ENCODE peak calls at places on chromosomes 13 and 19, in five cellular contexts. One of them, this sample, is unnamed.

GRCh38 chr19:46471778-46472543 is 598 bp upstream of the PNMA8A start:
- DNase-seq in mucosa of descending colon: no peak
- DNase-seq in AG09319: no peak
- DNase-seq in body of pancreas: no peak
- DNase-seq in A549: no peak
- DNase-seq in this sample: no peak

GRCh38 chr13:27541386-27541785 is 78.9 kb downstream of the LNX2 start:
- DNase-seq in mucosa of descending colon: no peak
- DNase-seq in AG09319: no peak
- DNase-seq in body of pancreas: no peak
- DNase-seq in A549: no peak
- DNase-seq in this sample: no peak

GRCh38 chr13:109336730-109337129 is 449.7 kb downstream of the IRS2 start:
- DNase-seq in mucosa of descending colon: no peak
- DNase-seq in AG09319: peak; percentile 16
- DNase-seq in body of pancreas: no peak
- DNase-seq in A549: peak; percentile 52
- DNase-seq in this sample: no peak

GRCh38 chr19:33040994-33041827 is 23.5 kb downstream of the RHPN2 start:
- DNase-seq in mucosa of descending colon: peak; percentile 75
- DNase-seq in AG09319: no peak
- DNase-seq in body of pancreas: peak; percentile 75
- DNase-seq in A549: peak; percentile 100
- DNase-seq in this sample: no peak

GRCh38 chr13:72437458-72437857 is 290.0 kb downstream of the MZT1 start:
- DNase-seq in mucosa of descending colon: no peak
- DNase-seq in AG09319: no peak
- DNase-seq in body of pancreas: no peak
- DNase-seq in A549: no peak
- DNase-seq in this sample: no peak

GRCh38 chr19:8512115-8512967 is 1.6 kb downstream of the ZNF414 start:
- DNase-seq in mucosa of descending colon: peak; percentile 48
- DNase-seq in AG09319: no peak
- DNase-seq in body of pancreas: no peak
- DNase-seq in A549: peak; percentile 72
- DNase-seq in this sample: no peak

GRCh38 chr19:33463194-33463593 is 58.4 kb downstream of the PEPD start:
- DNase-seq in mucosa of descending colon: no peak
- DNase-seq in AG09319: no peak
- DNase-seq in body of pancreas: no peak
- DNase-seq in A549: no peak
- DNase-seq in this sample: no peak

GRCh38 chr13:68078457-68078856 is 848.3 kb upstream of the PCDH9 start:
- DNase-seq in mucosa of descending colon: no peak
- DNase-seq in AG09319: no peak
- DNase-seq in body of pancreas: no peak
- DNase-seq in A549: no peak
- DNase-seq in this sample: no peak

GRCh38 chr13:31674056-31674455 is 65.3 kb upstream of the RXFP2 start:
- DNase-seq in mucosa of descending colon: no peak
- DNase-seq in AG09319: no peak
- DNase-seq in body of pancreas: no peak
- DNase-seq in A549: no peak
- DNase-seq in this sample: no peak

GRCh38 chr13:29893438-29893837 is 43.0 kb upstream of the UBL3 start:
- DNase-seq in mucosa of descending colon: no peak
- DNase-seq in AG09319: no peak
- DNase-seq in body of pancreas: no peak
- DNase-seq in A549: no peak
- DNase-seq in this sample: no peak

GRCh38 chr13:41900918-41901317 is 60.0 kb downstream of the VWA8 start:
- DNase-seq in mucosa of descending colon: no peak
- DNase-seq in AG09319: no peak
- DNase-seq in body of pancreas: no peak
- DNase-seq in A549: peak; percentile 16
- DNase-seq in this sample: no peak

GRCh38 chr19:1285737-1286360 is at the start of gene EFNA2:
- DNase-seq in mucosa of descending colon: peak; percentile 44
- DNase-seq in AG09319: no peak
- DNase-seq in body of pancreas: no peak
- DNase-seq in A549: no peak
- DNase-seq in this sample: no peak
- TF ChIP-seq CTCF in mucosa of descending colon: no peak
- TF ChIP-seq CTCF in AG09319: no peak
- TF ChIP-seq CTCF in body of pancreas: no peak
- TF ChIP-seq CTCF in A549: peak; percentile 50
- TF ChIP-seq CTCF in this sample: no peak

DNA sequence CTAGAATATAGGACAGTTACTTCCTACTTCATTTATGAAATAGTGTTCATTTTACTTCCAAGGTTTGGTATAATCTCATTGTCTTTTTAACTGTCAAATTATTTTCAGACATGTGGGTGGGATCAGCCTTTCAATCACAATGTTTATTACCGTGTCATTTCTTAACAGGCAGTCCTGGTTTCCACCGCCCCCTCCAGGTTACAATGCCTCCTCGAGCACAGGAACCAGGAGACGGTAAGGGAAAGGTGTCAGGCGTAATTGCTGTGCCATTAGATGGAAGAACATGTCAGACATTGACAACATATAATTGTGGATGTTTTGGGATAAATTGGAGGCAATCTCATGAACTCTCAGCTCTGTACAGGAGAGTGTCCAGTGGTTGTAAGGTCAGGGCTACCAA is 36.5 kb downstream of the SCEL start:
- DNase-seq in mucosa of descending colon: no peak
- DNase-seq in AG09319: no peak
- DNase-seq in body of pancreas: no peak
- DNase-seq in A549: no peak
- DNase-seq in this sample: no peak
- TF ChIP-seq CTCF in mucosa of descending colon: no peak
- TF ChIP-seq CTCF in AG09319: no peak
- TF ChIP-seq CTCF in body of pancreas: no peak
- TF ChIP-seq CTCF in A549: no peak
- TF ChIP-seq CTCF in this sample: no peak

GRCh38 chr19:9931629-9932028 is 4.7 kb downstream of the OLFM2 start:
- DNase-seq in mucosa of descending colon: no peak
- DNase-seq in AG09319: no peak
- DNase-seq in body of pancreas: no peak
- DNase-seq in A549: no peak
- DNase-seq in this sample: no peak
- TF ChIP-seq CTCF in mucosa of descending colon: no peak
- TF ChIP-seq CTCF in AG09319: no peak
- TF ChIP-seq CTCF in body of pancreas: no peak
- TF ChIP-seq CTCF in A549: no peak
- TF ChIP-seq CTCF in this sample: no peak

GRCh38 chr13:95954266-95954665 is 98.9 kb downstream of the UGGT2 start:
- DNase-seq in mucosa of descending colon: no peak
- DNase-seq in AG09319: no peak
- DNase-seq in body of pancreas: no peak
- DNase-seq in A549: no peak
- DNase-seq in this sample: no peak

GRCh38 chr13:95956589-95957148 is 96.5 kb downstream of the UGGT2 start:
- DNase-seq in mucosa of descending colon: no peak
- DNase-seq in AG09319: no peak
- DNase-seq in body of pancreas: no peak
- DNase-seq in A549: no peak
- DNase-seq in this sample: no peak

GRCh38 chr13:95955719-95956118 is 97.5 kb downstream of the UGGT2 start:
- DNase-seq in mucosa of descending colon: no peak
- DNase-seq in AG09319: no peak
- DNase-seq in body of pancreas: no peak
- DNase-seq in A549: no peak
- DNase-seq in this sample: no peak

GRCh38 chr13:95955255-95955654 is 97.9 kb downstream of the UGGT2 start:
- DNase-seq in mucosa of descending colon: no peak
- DNase-seq in AG09319: no peak
- DNase-seq in body of pancreas: no peak
- DNase-seq in A549: no peak
- DNase-seq in this sample: no peak

DNA sequence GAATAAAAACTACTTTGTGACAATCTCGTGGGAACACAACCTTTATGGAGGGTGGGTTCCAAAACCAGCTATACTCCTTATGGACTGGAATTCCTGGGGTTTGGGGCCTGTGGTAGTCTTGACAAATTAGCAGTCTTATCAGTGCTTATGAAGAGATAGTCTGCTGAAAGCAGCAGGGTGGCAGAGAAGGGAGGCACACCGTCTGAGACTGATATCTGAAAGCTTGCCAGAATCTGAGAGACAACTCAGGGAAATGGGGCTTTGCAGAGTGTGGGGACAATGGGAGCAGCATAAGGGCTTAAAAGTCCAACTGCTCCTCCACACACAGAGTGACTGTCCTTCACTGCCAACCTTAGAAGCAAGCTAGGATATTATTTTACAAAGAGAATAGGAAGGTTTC is 95.9 kb downstream of the UGGT2 start:
- DNase-seq in mucosa of descending colon: no peak
- DNase-seq in AG09319: no peak
- DNase-seq in body of pancreas: no peak
- DNase-seq in A549: no peak
- DNase-seq in this sample: no peak
- TF ChIP-seq CTCF in mucosa of descending colon: no peak
- TF ChIP-seq CTCF in AG09319: no peak
- TF ChIP-seq CTCF in body of pancreas: no peak
- TF ChIP-seq CTCF in A549: no peak
- TF ChIP-seq CTCF in this sample: no peak

DNA sequence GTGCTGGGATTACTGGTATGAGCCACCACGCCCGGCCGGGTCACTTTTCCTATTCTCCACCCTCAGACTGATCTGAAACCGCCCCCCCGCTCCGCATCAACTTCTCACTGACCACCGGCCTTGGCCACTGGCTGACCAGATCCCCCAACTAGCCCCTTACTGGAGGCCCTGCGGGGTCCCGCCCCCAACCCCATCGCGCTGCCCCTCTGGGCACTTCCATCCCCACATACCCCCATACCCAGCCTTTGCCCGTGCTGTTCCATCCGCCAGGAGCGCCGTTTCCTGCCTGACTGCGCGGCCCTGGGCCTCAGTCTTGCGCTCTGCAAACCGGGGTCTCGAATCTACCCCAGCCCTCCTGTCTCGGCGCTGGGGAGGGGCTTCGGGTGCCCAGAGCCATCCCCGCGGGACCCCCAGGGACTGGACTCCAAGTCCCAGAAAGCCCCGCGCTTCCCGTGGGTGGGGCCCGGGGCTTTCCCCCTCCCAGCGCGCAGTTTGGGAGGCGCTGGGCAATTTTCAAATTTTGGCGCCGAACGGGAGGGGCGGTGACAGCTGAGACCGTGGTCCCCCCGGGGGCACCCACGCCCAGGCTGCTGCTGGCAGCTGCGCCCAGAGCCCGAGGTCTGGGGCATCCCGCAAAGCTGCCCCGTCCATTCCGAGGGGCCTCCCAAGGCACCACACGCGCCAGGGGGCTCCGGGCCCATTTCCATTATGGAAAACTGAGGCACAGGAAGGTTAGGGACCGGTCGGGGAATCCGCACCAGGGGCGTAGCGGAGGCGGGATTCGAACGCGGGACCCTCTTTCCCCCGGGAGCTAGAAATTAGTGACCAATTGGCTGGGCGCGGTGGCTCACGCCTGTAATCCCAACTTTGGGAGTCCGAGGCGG is 5.2 kb upstream of the LMNB2 start:
- DNase-seq in mucosa of descending colon: peak; percentile 76
- DNase-seq in AG09319: no peak
- DNase-seq in body of pancreas: peak; percentile 38
- DNase-seq in A549: peak; percentile 85
- DNase-seq in this sample: peak; percentile 57
- TF ChIP-seq CTCF in mucosa of descending colon: no peak
- TF ChIP-seq CTCF in AG09319: peak; percentile 26
- TF ChIP-seq CTCF in body of pancreas: no peak
- TF ChIP-seq CTCF in A549: no peak
- TF ChIP-seq CTCF in this sample: no peak

GRCh38 chr19:37389234-37389633 is 18.3 kb downstream of the ZNF527 start:
- DNase-seq in mucosa of descending colon: no peak
- DNase-seq in AG09319: no peak
- DNase-seq in body of pancreas: no peak
- DNase-seq in A549: no peak
- DNase-seq in this sample: no peak
- TF ChIP-seq CTCF in mucosa of descending colon: no peak
- TF ChIP-seq CTCF in AG09319: no peak
- TF ChIP-seq CTCF in body of pancreas: no peak
- TF ChIP-seq CTCF in A549: no peak
- TF ChIP-seq CTCF in this sample: no peak

DNA sequence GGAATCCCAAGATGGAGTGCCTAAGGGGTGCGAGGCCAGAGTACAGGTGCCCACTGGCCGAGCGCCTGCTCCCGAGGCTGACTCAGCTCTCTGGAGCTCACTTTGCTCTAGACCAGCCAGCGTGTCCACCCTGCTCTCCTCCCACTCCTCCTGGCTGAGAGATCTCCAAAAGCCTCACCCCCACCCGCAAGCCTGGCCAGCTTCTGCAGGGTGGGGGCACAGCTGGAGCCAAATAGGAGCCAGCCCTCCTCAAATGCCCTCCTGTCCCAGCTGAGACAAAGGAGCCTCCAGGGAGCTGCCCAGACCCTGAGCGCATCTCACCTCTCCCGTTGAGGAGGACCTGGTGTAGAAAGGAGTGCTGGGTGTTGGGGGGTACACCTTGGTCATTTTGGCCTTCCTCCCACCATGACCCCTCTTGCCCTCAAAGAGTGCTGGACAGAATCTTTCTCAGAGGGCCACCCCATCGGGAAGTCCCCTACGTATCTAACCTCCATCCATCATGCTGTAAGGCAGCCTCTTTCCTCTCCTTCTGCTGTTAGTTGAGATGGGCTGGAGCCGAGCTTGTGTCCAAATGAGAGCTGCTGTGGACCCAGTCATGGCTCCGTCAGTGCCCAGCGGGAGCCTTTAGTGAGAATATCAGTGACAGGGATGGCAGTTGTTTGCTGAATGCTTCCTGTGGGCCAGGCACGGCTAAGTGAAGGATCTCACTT is 123.9 kb upstream of the VSTM2B start:
- DNase-seq in mucosa of descending colon: no peak
- DNase-seq in AG09319: no peak
- DNase-seq in body of pancreas: no peak
- DNase-seq in A549: no peak
- DNase-seq in this sample: no peak
- TF ChIP-seq CTCF in mucosa of descending colon: no peak
- TF ChIP-seq CTCF in AG09319: no peak
- TF ChIP-seq CTCF in body of pancreas: no peak
- TF ChIP-seq CTCF in A549: no peak
- TF ChIP-seq CTCF in this sample: no peak

This sample was measured in activated B cell treated with CpG ODN at 0.5 μM for 24 hours.